ENCODE peak calls at places on chromosomes 6 and 20, in six cellular contexts. R is cardiac muscle cell; J is upper lobe of right lung; Z is DND-41; X is gastrocnemius medialis; K is CD8-positive, alpha-beta memory T cell. G is an unnamed sample.

GRCh38 chr6:160386869-160387518 is 38.8 kb downstream of the SLC22A3 start:
- DNase-seq in R (peak; percentile 35), J (no peak), Z (no peak), X (peak; percentile 92), K (no peak), G (no peak)

GRCh38 chr6:128676456-128676855 is 156.1 kb upstream of the PTPRK start:
- DNase-seq in R (no peak), J (no peak), Z (no peak), X (no peak), K (no peak), G (no peak)

GRCh38 chr6:39411465-39411864 is 89.0 kb upstream of the KCNK16 start:
- DNase-seq in R (peak; percentile 55), J (no peak), Z (no peak), X (no peak), K (no peak), G (no peak)

GRCh38 chr6:167030222-167031072 is 31.2 kb downstream of the CEP43 start:
- DNase-seq in R (no peak), J (no peak), Z (no peak), X (no peak), K (no peak), G (no peak)

GRCh38 chr6:132205946-132206345 is 195.3 kb downstream of the MOXD1 start:
- DNase-seq in R (no peak), J (no peak), Z (no peak), X (no peak), K (no peak), G (no peak)

GRCh38 chr6:67221226-67221625 is 1413.9 kb upstream of the ADGRB3 start:
- DNase-seq in R (peak; percentile 11), J (no peak), Z (no peak), X (no peak), K (no peak), G (no peak)

GRCh38 chr6:157554747-157555146 is 173.8 kb downstream of the ZDHHC14 start:
- DNase-seq in R (no peak), J (no peak), Z (no peak), X (no peak), K (no peak), G (no peak)

GRCh38 chr20:57396212-57396611 is 5.0 kb downstream of the RBM38 start:
- DNase-seq in R (no peak), J (peak; percentile 63), Z (no peak), X (peak; percentile 34), K (no peak), G (no peak)

GRCh38 chr6:44041461-44042260 is 85.6 kb downstream of the MRPL14 start:
- DNase-seq in R (peak; percentile 96), J (no peak), Z (peak; percentile 59), X (no peak), K (no peak), G (no peak)

GRCh38 chr6:54718541-54719023 is 128.0 kb upstream of the FAM83B start:
- DNase-seq in R (no peak), J (no peak), Z (no peak), X (no peak), K (no peak), G (no peak)

GRCh38 chr6:136076496-136076895 is 173.6 kb downstream of the MTFR2 start:
- DNase-seq in R (no peak), J (no peak), Z (no peak), X (no peak), K (no peak), G (no peak)

GRCh38 chr6:47300417-47300816 is 9.3 kb downstream of the TNFRSF21 start:
- DNase-seq in R (no peak), J (no peak), Z (no peak), X (no peak), K (no peak), G (no peak)

GRCh38 chr20:33463332-33464101 is 20.0 kb upstream of the SNTA1 start:
- DNase-seq in R (no peak), J (no peak), Z (no peak), X (no peak), K (no peak), G (no peak)

GRCh38 chr20:53411129-53411528 is 182.5 kb downstream of the ZNF217 start:
- DNase-seq in R (no peak), J (no peak), Z (no peak), X (no peak), K (no peak), G (no peak)

GRCh38 chr20:38178065-38178471 is 13.0 kb upstream of the TGM2 start:
- DNase-seq in R (no peak), J (no peak), Z (no peak), X (no peak), K (no peak), G (no peak)

GRCh38 chr6:139623382-139623781 is 248.9 kb upstream of the CITED2 start:
- DNase-seq in R (no peak), J (no peak), Z (no peak), X (no peak), K (no peak), G (no peak)

GRCh38 chr6:149438855-149439254 is 38.8 kb downstream of the SUMO4 start:
- DNase-seq in R (no peak), J (no peak), Z (no peak), X (no peak), K (no peak), G (no peak)

GRCh38 chr6:118892248-118893094 is 1.5 kb upstream of the ASF1A start:
- DNase-seq in R (no peak), J (no peak), Z (no peak), X (no peak), K (no peak), G (no peak)

GRCh38 chr20:60785817-60786216 is 466.2 kb upstream of the CDH4 start:
- DNase-seq in R (no peak), J (no peak), Z (no peak), X (no peak), K (no peak), G (no peak)

GRCh38 chr6:115984809-115985208 is 75.9 kb downstream of the FRK start:
- DNase-seq in R (no peak), J (no peak), Z (no peak), X (no peak), K (no peak), G (no peak)

GRCh38 chr20:3710703-3711417 is 1.5 kb downstream of the SIGLEC1 start:
- DNase-seq in R (peak; percentile 64), J (peak; percentile 86), Z (peak; percentile 83), X (peak; percentile 53), K (peak; percentile 62), G (no peak)

GRCh38 chr20:17625246-17626051 is 55.6 kb downstream of the DSTN start:
- DNase-seq in R (no peak), J (peak; percentile 59), Z (no peak), X (peak; percentile 10), K (no peak), G (no peak)

GRCh38 chr6:44386929-44387345 is 569 bp upstream of the CDC5L start:
- DNase-seq in R (peak; percentile 60), J (no peak), Z (no peak), X (no peak), K (no peak), G (no peak)

GRCh38 chr6:42278131-42278853 is 60.6 kb upstream of the MRPS10 start:
- DNase-seq in R (no peak), J (no peak), Z (peak; percentile 29), X (no peak), K (peak; percentile 65), G (peak; percentile 55)

GRCh38 chr6:96015321-96015790 is 418 bp upstream of the FUT9 start:
- DNase-seq in R (no peak), J (no peak), Z (no peak), X (no peak), K (no peak), G (no peak)

GRCh38 chr6:133892444-133893323 is 3.8 kb downstream of the TCF21 start:
- DNase-seq in R (no peak), J (no peak), Z (no peak), X (no peak), K (no peak), G (no peak)

GRCh38 chr6:133894795-133895401 is 6.0 kb downstream of the TCF21 start:
- DNase-seq in R (peak; percentile 92), J (no peak), Z (no peak), X (no peak), K (no peak), G (no peak)

GRCh38 chr6:133891814-133892443 is 3.0 kb downstream of the TCF21 start:
- DNase-seq in R (no peak), J (no peak), Z (no peak), X (no peak), K (no peak), G (no peak)

GRCh38 chr6:133894369-133894768 is 5.5 kb downstream of the TCF21 start:
- DNase-seq in R (no peak), J (no peak), Z (no peak), X (no peak), K (no peak), G (no peak)

DNA sequence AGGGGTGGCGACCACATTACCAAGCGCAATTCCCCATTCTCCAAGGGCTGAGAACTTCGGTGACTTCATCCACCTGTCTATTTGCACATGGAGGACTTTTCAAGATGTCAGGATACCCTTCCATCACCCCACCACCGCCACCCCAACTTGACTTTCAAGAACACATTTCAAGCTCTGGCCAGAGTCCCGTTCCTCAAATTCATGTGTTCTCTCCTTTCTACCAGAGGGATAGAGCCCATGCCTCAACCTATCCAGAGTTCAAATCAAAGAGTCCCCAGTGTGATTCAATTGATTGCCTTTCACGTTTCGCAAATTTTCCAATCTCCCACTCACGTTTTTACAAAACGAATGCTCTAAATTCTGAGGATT is 4.4 kb downstream of the TCF21 start:
- DNase-seq in R (no peak), J (no peak), Z (no peak), X (no peak), K (no peak), G (no peak)
- H3K4me3 ChIP-seq in R (no peak overlapping the region), J (peak overlapping the region; percentile 56), Z (no peak overlapping the region), X (no peak overlapping the region), K (no peak overlapping the region), G (peak overlapping the region; percentile 21)

GRCh38 chr6:83252717-83253116 is 59.6 kb downstream of the RWDD2A start:
- DNase-seq in R (peak; percentile 55), J (no peak), Z (no peak), X (no peak), K (no peak), G (no peak)
- H3K27ac ChIP-seq in R (no peak overlapping the region), J (no peak overlapping the region), Z (no peak overlapping the region), X (no peak overlapping the region), K (no peak overlapping the region), G (no peak overlapping the region)

GRCh38 chr20:25860531-25861150 is 164.0 kb upstream of the ZNF337 start:
- DNase-seq in R (no peak), J (no peak), Z (no peak), X (no peak), K (no peak), G (no peak)

GRCh38 chr20:25863536-25864325 is 167.1 kb upstream of the ZNF337 start:
- DNase-seq in R (peak; percentile 26), J (no peak), Z (no peak), X (no peak), K (no peak), G (no peak)

GRCh38 chr20:25856256-25856884 is 159.7 kb upstream of the ZNF337 start:
- DNase-seq in R (no peak), J (no peak), Z (no peak), X (no peak), K (no peak), G (no peak)

GRCh38 chr20:25858495-25859425 is 162.1 kb upstream of the ZNF337 start:
- DNase-seq in R (no peak), J (no peak), Z (no peak), X (no peak), K (no peak), G (no peak)

GRCh38 chr20:25859649-25860530 is 163.2 kb upstream of the ZNF337 start:
- DNase-seq in R (peak; percentile 68), J (peak; percentile 88), Z (peak; percentile 80), X (peak; percentile 60), K (peak; percentile 77), G (peak; percentile 88)
- H3K4me3 ChIP-seq in R (no peak overlapping the region), J (peak overlapping the region; percentile 36), Z (peak overlapping the region; percentile 22), X (peak overlapping the region; percentile 50), K (no peak overlapping the region), G (peak overlapping the region; percentile 77)

GRCh38 chr6:17585766-17586502 is 14.2 kb upstream of the FAM8A1 start:
- DNase-seq in R (no peak), J (no peak), Z (no peak), X (no peak), K (no peak), G (no peak)
- H3K27ac ChIP-seq in R (no peak overlapping the region), J (no peak overlapping the region), Z (no peak overlapping the region), X (no peak overlapping the region), K (no peak overlapping the region), G (no peak overlapping the region)

G was measured in coronary artery.